ENCODE peak calls at places on chromosomes 13 and 19, in six cellular contexts. L is activated CD4-positive, alpha-beta T cell treated with anti-CD3 and anti-CD28 coated beads, Interleukin-2, amount 50 U/mL, for 24 hours; R is K562; O is fibroblast of the aortic adventitia; Z is mucosa of descending colon; B is A549. G is an unnamed sample.
A peak's percentile ranks its signal among the peaks of the same experiment; 100 is the strongest.

GRCh38 chr19:5454743-5455142 is 474 bp upstream of the ZNRF4 start:
- DNase-seq in L (no peak), R (no peak), O (no peak), Z (no peak), B (no peak), G (no peak)

GRCh38 chr19:17948967-17949930 is 16.4 kb downstream of the CCDC124 start:
- DNase-seq in L (no peak), R (no peak), O (no peak), Z (no peak), B (no peak), G (peak; percentile 61)

GRCh38 chr13:44084146-44084545 is 204.4 kb downstream of the LACC1 start:
- DNase-seq in L (no peak), R (no peak), O (no peak), Z (no peak), B (no peak), G (no peak)

GRCh38 chr19:35717665-35718344 is at the start of gene KMT2B:
- DNase-seq in L (peak; percentile 83), R (peak; percentile 95), O (no peak), Z (no peak), B (peak; percentile 98), G (peak; percentile 99)

GRCh38 chr19:2629491-2630351 is 72.8 kb downstream of the GNG7 start:
- DNase-seq in L (no peak), R (no peak), O (no peak), Z (peak; percentile 45), B (no peak), G (no peak)

GRCh38 chr19:28065026-28065425 is 1147.9 kb downstream of the UQCRFS1 start:
- DNase-seq in L (no peak), R (no peak), O (no peak), Z (no peak), B (no peak), G (no peak)

GRCh38 chr19:18566953-18567352 is 4.7 kb upstream of the UBA52 start:
- DNase-seq in L (no peak), R (no peak), O (no peak), Z (no peak), B (no peak), G (no peak)

GRCh38 chr19:17886515-17886914 is 14.8 kb downstream of the SLC5A5 start:
- DNase-seq in L (no peak), R (no peak), O (no peak), Z (no peak), B (no peak), G (no peak)